ENCODE peak calls at places on chromosomes 4 and X, in eight cellular contexts. R is GM12865; D is tibial artery; B is kidney; Z is CD8-positive, alpha-beta T cell; K is testis; M is right lobe of liver; Q is dorsolateral prefrontal cortex. L is an unnamed sample.

GRCh38 chr4:121034010-121034409 is 38.3 kb downstream of the NDNF start:
- DNase-seq in R (no peak), D (no peak), B (no peak), Z (no peak), K (no peak), M (peak), Q (no peak), L (no peak)

GRCh38 chrX:103211012-103211715 is 3.7 kb upstream of the BEX4 start:
- DNase-seq in R (peak), D (no peak), B (no peak), Z (peak), K (peak), M (no peak), Q (no peak), L (no peak)

GRCh38 chrX:74270393-74270792 is 33.6 kb upstream of the ZCCHC13 start:
- DNase-seq in R (no peak), D (no peak), B (no peak), Z (no peak), K (no peak), M (no peak), Q (no peak), L (no peak)

GRCh38 chr4:108590776-108591175 is 29.6 kb upstream of the RPL34 start:
- DNase-seq in R (no peak), D (no peak), B (no peak), Z (no peak), K (no peak), M (no peak), Q (no peak), L (no peak)

GRCh38 chr4:6566582-6567190 is 8.3 kb upstream of the MAN2B2 start:
- DNase-seq in R (no peak), D (no peak), B (no peak), Z (no peak), K (no peak), M (no peak), Q (no peak), L (no peak)

GRCh38 chrX:24946369-24946768 is 69.4 kb downstream of the ARX start:
- DNase-seq in R (peak), D (no peak), B (no peak), Z (no peak), K (no peak), M (no peak), Q (no peak), L (no peak)

GRCh38 chr4:47774078-47774477 is 63.8 kb downstream of the CORIN start:
- DNase-seq in R (no peak), D (no peak), B (no peak), Z (no peak), K (no peak), M (no peak), Q (no peak), L (no peak)

GRCh38 chr4:13276357-13276756 is 207.8 kb downstream of the RAB28 start:
- DNase-seq in R (no peak), D (no peak), B (no peak), Z (no peak), K (no peak), M (no peak), Q (no peak), L (no peak)

GRCh38 chrX:16319929-16320328 is 152.6 kb downstream of the MAGEB17 start:
- DNase-seq in R (no peak), D (no peak), B (no peak), Z (no peak), K (no peak), M (no peak), Q (no peak), L (no peak)

GRCh38 chr4:148793221-148793620 is 351.0 kb upstream of the NR3C2 start:
- DNase-seq in R (no peak), D (no peak), B (no peak), Z (no peak), K (no peak), M (no peak), Q (no peak), L (no peak)

DNA sequence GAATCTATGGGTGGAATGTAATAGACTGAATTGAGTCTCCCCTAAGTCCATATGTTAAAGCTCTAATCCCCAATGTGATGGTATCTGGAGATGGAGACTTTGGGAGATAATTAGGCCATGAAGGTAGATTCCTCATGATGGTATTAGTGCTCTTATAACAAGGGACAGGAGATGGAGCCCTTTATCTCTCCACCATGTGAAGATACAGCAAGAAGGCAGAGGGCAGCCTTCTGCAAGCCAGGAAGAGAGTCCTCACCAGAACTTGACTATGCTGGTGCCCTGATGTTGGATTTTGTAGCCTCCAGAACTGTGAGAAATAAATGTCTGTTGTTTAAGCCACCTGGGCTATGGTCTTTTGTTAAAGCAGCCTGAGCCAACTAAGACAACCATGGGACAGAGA is 76.4 kb upstream of the F8A3 start:
- DNase-seq in R (peak), D (no peak), B (no peak), Z (no peak), K (no peak), M (no peak), Q (no peak), L (no peak)
- TF ChIP-seq CTCF in R (no peak), D (no peak), B (no peak), Z (no peak), K (no peak), M (no peak), Q (no peak), L (no peak)

GRCh38 chr4:88606832-88607231 is 14.6 kb downstream of the HERC3 start:
- DNase-seq in R (no peak), D (no peak), B (no peak), Z (no peak), K (no peak), M (no peak), Q (no peak), L (no peak)
- TF ChIP-seq CTCF in R (no peak), D (no peak), B (no peak), Z (no peak), K (no peak), M (no peak), Q (no peak), L (no peak)

GRCh38 chrX:82677281-82677680 is 830.8 kb upstream of the POU3F4 start:
- DNase-seq in R (no peak), D (no peak), B (no peak), Z (no peak), K (no peak), M (no peak), Q (no peak), L (no peak)

GRCh38 chrX:82676386-82676785 is 831.7 kb upstream of the POU3F4 start:
- DNase-seq in R (no peak), D (no peak), B (no peak), Z (no peak), K (no peak), M (no peak), Q (no peak), L (no peak)
- TF ChIP-seq CTCF in R (no peak), D (no peak), B (no peak), Z (no peak), K (peak), M (peak), Q (no peak), L (no peak)

DNA sequence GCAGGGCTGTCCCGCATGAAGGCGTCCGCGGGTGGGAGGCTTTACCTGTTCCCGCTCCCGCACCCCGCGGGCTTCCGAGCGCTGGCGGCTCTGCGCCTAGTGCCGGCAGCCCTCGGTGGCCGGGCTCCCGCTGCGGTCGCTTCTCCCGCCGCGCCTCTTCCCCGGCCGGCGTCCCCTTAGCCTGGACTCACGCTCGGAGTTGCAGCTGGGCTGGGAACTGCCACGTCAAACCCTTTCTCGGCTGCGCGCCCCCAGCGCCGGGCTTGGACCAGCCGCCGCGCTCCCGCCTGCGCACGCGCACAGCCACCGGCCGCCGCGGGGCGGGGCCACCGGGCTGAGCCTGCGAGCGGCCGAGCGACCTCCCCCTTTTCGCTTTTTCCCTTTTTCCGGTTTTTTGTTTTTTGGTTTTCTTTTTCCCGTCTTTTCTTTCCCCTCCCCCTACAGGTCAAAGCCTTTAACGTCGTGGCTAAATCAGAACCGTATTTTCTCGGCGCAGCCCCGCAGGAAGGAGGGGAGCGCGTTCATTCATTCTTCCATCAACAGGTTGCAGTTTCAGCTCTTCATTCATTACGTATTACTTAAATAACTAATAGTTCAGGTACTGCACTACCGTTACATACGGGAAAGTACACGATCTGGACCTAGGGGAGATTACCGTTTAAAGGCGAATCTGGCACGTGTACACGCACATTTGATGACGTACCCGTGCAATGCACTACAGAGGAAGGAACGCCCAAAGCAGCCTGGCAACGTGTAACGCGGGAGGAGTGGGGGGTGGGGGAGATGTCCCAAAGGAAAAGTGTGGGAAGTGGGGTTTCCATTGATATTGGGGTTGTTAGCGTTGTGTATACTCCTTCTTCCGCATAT is at the start of gene SEC24D:
- DNase-seq in R (peak), D (peak), B (peak), Z (peak), K (peak), M (peak), Q (peak), L (peak)
- TF ChIP-seq CTCF in R (no peak), D (peak), B (peak), Z (no peak), K (peak), M (peak), Q (peak), L (no peak)

GRCh38 chrX:109777749-109778148 is 44.7 kb upstream of the ACSL4 start:
- DNase-seq in R (no peak), D (no peak), B (no peak), Z (no peak), K (no peak), M (no peak), Q (no peak), L (no peak)
- TF ChIP-seq CTCF in R (no peak), D (no peak), B (no peak), Z (no peak), K (no peak), M (no peak), Q (no peak), L (no peak)

GRCh38 chr4:83083925-83084475 is 30.5 kb downstream of the PLAC8 start:
- DNase-seq in R (peak), D (no peak), B (no peak), Z (peak), K (no peak), M (no peak), Q (no peak), L (no peak)
- TF ChIP-seq CTCF in R (no peak), D (no peak), B (no peak), Z (peak), K (no peak), M (no peak), Q (no peak), L (no peak)

DNA sequence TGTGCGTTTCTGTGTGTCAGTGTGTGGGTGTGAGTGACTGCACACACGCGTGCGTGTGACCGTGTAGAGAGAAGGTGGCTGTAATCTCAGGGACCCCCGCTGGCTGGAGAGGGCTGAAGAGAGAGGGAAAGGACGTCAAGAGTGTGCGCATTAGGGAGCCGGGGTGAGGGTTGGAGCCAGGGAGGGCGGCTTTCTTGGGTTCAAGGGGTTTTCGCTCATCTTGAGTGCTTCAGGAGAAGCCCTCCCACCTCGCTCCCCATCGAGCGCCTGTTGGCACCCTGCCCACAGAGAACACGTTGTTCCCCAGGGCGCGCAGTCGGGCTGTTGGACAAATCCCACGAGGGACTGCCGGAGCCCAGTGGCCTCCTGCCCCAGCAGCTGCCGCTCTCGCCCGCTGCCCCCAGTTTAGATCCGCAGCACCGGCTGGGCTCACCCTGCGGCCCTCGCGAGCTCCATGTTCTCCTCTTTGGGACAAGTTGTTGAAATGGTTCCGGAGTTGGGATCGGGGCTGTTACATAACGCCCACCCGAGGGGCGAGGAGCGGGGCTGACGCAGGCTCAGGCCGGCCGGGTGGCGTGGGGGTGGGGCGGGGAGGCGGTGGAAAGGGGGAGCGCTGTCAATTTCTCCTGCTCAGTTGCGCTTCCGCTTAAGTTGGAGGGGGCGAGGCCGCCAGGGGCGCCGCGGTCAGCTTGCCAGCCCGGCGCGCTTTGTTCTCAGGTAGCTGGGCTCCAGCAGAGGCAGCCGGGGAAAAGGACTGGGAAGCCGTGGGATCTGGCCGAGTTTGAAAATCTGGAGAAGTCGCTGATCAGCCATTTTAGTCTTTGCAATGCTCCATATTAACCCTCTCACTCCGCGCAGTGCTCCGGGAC is 1.6 kb downstream of the GRIA2 start:
- DNase-seq in R (no peak), D (peak), B (peak), Z (no peak), K (peak), M (no peak), Q (peak), L (no peak)
- TF ChIP-seq CTCF in R (no peak), D (no peak), B (no peak), Z (no peak), K (no peak), M (no peak), Q (no peak), L (peak)

GRCh38 chr4:159946983-159947645 is 844.2 kb downstream of the RAPGEF2 start:
- DNase-seq in R (peak), D (no peak), B (no peak), Z (no peak), K (no peak), M (no peak), Q (no peak), L (no peak)
- TF ChIP-seq CTCF in R (peak), D (peak), B (peak), Z (no peak), K (peak), M (peak), Q (peak), L (peak)

GRCh38 chrX:1546601-1547275 is 9.8 kb upstream of the P2RY8 start:
- DNase-seq in R (no peak), D (peak), B (no peak), Z (no peak), K (no peak), M (no peak), Q (no peak), L (peak)
- TF ChIP-seq CTCF in R (no peak), D (no peak), B (no peak), Z (no peak), K (no peak), M (no peak), Q (no peak), L (no peak)

DNA sequence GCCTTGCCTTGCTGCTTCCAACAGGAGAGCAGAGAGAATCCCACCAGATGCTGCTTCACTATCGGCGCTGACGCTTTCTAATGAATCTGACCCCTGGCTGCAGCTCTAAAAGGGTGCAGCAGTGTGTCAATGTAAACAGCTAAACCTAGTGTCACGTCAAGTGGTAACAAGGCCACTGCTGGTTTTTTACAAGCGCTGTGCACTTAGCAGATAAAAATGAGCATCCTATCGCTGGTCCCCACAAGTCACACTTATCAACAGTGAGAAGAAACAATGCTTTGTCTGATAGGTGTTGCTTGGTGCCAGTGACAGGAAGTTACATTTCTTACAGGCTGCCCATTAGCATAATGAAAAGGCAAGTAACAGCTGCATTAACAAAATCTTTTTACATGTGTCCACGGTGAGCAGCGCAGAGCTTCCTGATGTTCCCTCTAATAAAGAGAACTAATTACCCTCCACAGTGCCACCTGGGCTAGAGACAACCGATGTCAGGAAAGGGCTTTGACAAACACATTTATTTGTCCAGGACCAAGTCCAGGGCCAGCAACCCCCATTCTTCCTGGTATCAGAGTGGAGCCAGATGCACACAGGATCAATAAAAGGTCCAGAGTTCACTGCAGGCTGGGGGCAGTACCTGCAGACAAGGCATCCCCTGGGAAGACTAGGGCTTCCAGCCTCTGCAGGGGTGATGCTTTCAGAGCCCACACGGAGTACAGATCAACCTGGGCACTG is 176.0 kb downstream of the MGST2 start:
- DNase-seq in R (no peak), D (no peak), B (no peak), Z (no peak), K (no peak), M (peak), Q (no peak), L (no peak)
- TF ChIP-seq CTCF in R (no peak), D (no peak), B (no peak), Z (no peak), K (no peak), M (peak), Q (no peak), L (no peak)